ENCODE peak calls at places on chromosomes 16 and 17, in five cellular contexts. One of them, this sample, is unnamed. For H3K4me1, the result is how much of the 10 kb centered on the place peaks cover.

GRCh38 chr16:57226701-57227621 is 18.1 kb upstream of the ARL2BP start:
- DNase-seq in thyroid gland: no peak
- DNase-seq in mucosa of descending colon: no peak
- DNase-seq in DND-41: no peak
- DNase-seq in esophagus squamous epithelium: no peak
- DNase-seq in this sample: no peak

GRCh38 chr17:19753661-19754463 is 5.8 kb upstream of the ALDH3A1 start:
- DNase-seq in esophagus squamous epithelium: no peak
- DNase-seq in DND-41: no peak
- DNase-seq in mucosa of descending colon: peak
- DNase-seq in thyroid gland: peak
- DNase-seq in this sample: no peak

GRCh38 chr17:2903193-2903974 is 107.1 kb downstream of the RAP1GAP2 start:
- DNase-seq in DND-41: no peak
- DNase-seq in mucosa of descending colon: no peak
- DNase-seq in esophagus squamous epithelium: no peak
- DNase-seq in thyroid gland: peak
- DNase-seq in this sample: no peak

GRCh38 chr16:72286936-72287620 is 115.1 kb upstream of the PMFBP1 start:
- DNase-seq in mucosa of descending colon: no peak
- DNase-seq in esophagus squamous epithelium: no peak
- DNase-seq in thyroid gland: no peak
- DNase-seq in DND-41: no peak
- DNase-seq in this sample: no peak

GRCh38 chr16:29840240-29840639 is 20.0 kb downstream of the MVP start:
- DNase-seq in mucosa of descending colon: no peak
- DNase-seq in thyroid gland: no peak
- DNase-seq in esophagus squamous epithelium: no peak
- DNase-seq in DND-41: no peak
- DNase-seq in this sample: no peak

GRCh38 chr17:51813166-51813783 is 345.2 kb downstream of the CA10 start:
- DNase-seq in thyroid gland: no peak
- DNase-seq in DND-41: no peak
- DNase-seq in esophagus squamous epithelium: no peak
- DNase-seq in mucosa of descending colon: no peak
- DNase-seq in this sample: no peak

GRCh38 chr17:71149607-71150006 is 971.2 kb upstream of the SOX9 start:
- DNase-seq in thyroid gland: no peak
- DNase-seq in esophagus squamous epithelium: no peak
- DNase-seq in mucosa of descending colon: no peak
- DNase-seq in DND-41: no peak
- DNase-seq in this sample: no peak

GRCh38 chr17:59725691-59726090 is 18.2 kb downstream of the VMP1 start:
- DNase-seq in DND-41: no peak
- DNase-seq in esophagus squamous epithelium: no peak
- DNase-seq in mucosa of descending colon: no peak
- DNase-seq in thyroid gland: no peak
- DNase-seq in this sample: no peak

GRCh38 chr16:27174798-27175197 is 28.5 kb upstream of the KDM8 start:
- DNase-seq in thyroid gland: no peak
- DNase-seq in DND-41: peak
- DNase-seq in mucosa of descending colon: no peak
- DNase-seq in esophagus squamous epithelium: no peak
- DNase-seq in this sample: no peak

GRCh38 chr17:67663445-67663844 is 54.3 kb upstream of the NOL11 start:
- DNase-seq in mucosa of descending colon: no peak
- DNase-seq in esophagus squamous epithelium: no peak
- DNase-seq in DND-41: no peak
- DNase-seq in thyroid gland: no peak
- DNase-seq in this sample: no peak

DNA sequence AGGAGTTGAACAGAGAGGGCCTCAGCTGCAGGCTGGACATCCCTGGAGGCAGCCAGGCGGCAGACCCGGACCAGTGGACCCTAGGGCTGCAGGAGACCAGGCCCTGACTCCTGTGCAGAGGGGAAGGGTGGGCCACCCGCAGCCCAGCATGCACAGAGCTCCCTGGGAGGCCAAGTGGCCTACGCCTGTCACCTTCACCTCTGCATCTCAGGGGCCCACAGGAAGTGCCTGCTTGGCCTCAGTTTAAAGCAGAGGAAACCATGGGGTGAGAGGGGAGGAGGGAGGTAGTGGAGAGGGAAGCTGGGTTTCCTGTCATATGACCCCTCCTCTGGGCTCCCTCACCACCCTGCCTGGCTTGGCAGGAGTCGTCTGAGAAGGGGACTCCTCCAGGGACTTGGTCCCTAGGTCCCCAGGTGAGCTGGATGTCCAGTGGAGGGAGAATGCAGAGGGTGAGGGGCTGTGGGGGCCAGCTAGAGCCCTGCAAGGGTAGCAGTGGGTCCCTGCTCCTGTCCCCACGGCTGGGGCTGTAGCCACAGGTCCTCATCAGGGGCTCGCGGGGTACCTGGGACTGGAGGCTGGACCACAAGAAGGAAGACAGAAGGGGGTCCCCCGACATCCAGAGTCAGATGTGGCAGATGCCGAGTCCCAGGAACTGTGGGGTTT is at the start of gene TMC8:
- DNase-seq in esophagus squamous epithelium: no peak
- DNase-seq in DND-41: peak
- DNase-seq in mucosa of descending colon: no peak
- DNase-seq in thyroid gland: no peak
- DNase-seq in this sample: peak
- H3K4me3 ChIP-seq in esophagus squamous epithelium: peak
- H3K4me3 ChIP-seq in DND-41: peak
- H3K4me3 ChIP-seq in mucosa of descending colon: peak
- H3K4me3 ChIP-seq in thyroid gland: peak
- H3K4me3 ChIP-seq in this sample: peak

DNA sequence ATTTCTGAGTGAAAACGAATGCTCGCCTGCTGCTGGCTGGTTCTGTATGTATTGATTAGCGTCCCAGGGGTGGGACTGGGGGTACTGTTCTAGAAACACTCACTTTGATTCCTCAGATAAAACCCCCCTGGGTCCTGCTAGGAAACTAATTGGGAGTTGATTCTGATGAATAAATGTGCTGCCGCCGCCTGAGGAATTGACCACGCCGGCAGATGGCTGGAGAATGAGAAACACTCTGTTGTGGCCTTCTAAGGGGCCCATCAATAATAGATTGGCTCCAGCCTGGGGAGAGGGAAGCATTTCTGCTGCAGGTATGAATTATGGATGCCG is 132.4 kb upstream of the HS3ST2 start:
- DNase-seq in DND-41: no peak
- DNase-seq in thyroid gland: no peak
- DNase-seq in esophagus squamous epithelium: no peak
- DNase-seq in mucosa of descending colon: no peak
- DNase-seq in this sample: no peak
- H3K4me1 ChIP-seq in DND-41: under half
- H3K4me1 ChIP-seq in thyroid gland: under half
- H3K4me1 ChIP-seq in esophagus squamous epithelium: under half
- H3K4me1 ChIP-seq in mucosa of descending colon: under half
- H3K4me1 ChIP-seq in this sample: under half

GRCh38 chr17:69485126-69485724 is 70.7 kb downstream of the MAP2K6 start:
- DNase-seq in mucosa of descending colon: no peak
- DNase-seq in esophagus squamous epithelium: no peak
- DNase-seq in thyroid gland: no peak
- DNase-seq in DND-41: no peak
- DNase-seq in this sample: no peak
- H3K4me3 ChIP-seq in mucosa of descending colon: no peak
- H3K4me3 ChIP-seq in esophagus squamous epithelium: no peak
- H3K4me3 ChIP-seq in thyroid gland: no peak
- H3K4me3 ChIP-seq in DND-41: no peak
- H3K4me3 ChIP-seq in this sample: no peak

DNA sequence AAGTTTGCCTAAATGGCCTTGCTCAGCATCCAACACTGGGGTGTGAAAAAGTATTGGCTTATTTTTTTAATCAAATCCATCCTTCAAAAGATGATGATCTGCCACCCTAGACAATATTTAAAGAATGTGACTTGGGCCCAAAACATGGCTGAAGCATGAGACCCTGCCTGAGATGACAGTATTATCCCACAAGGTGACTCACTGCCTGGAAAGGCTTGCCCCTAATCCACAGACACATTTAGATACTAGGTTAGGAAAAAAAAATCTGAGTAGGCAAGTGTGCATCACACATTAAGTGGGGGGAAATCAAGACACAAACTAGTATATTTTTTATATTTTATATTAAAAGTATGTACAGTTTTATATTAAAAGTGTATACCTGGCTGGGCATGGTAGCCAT is 38.4 kb downstream of the TOM1L2 start:
- DNase-seq in mucosa of descending colon: no peak
- DNase-seq in DND-41: no peak
- DNase-seq in thyroid gland: no peak
- DNase-seq in esophagus squamous epithelium: no peak
- DNase-seq in this sample: no peak
- H3K4me1 ChIP-seq in mucosa of descending colon: under half
- H3K4me1 ChIP-seq in DND-41: under half
- H3K4me1 ChIP-seq in thyroid gland: half or more
- H3K4me1 ChIP-seq in esophagus squamous epithelium: half or more
- H3K4me1 ChIP-seq in this sample: under half

GRCh38 chr16:75266738-75267630 is 15.6 kb upstream of the BCAR1 start:
- DNase-seq in thyroid gland: peak
- DNase-seq in DND-41: no peak
- DNase-seq in mucosa of descending colon: no peak
- DNase-seq in esophagus squamous epithelium: no peak
- DNase-seq in this sample: no peak
- H3K4me3 ChIP-seq in thyroid gland: no peak
- H3K4me3 ChIP-seq in DND-41: no peak
- H3K4me3 ChIP-seq in mucosa of descending colon: no peak
- H3K4me3 ChIP-seq in esophagus squamous epithelium: no peak
- H3K4me3 ChIP-seq in this sample: no peak

GRCh38 chr16:68267612-68268405 is 3.5 kb downstream of the SLC7A6 start:
- DNase-seq in mucosa of descending colon: peak
- DNase-seq in esophagus squamous epithelium: no peak
- DNase-seq in DND-41: no peak
- DNase-seq in thyroid gland: peak
- DNase-seq in this sample: no peak
- H3K4me1 ChIP-seq in mucosa of descending colon: under half
- H3K4me1 ChIP-seq in esophagus squamous epithelium: half or more
- H3K4me1 ChIP-seq in DND-41: half or more
- H3K4me1 ChIP-seq in thyroid gland: half or more
- H3K4me1 ChIP-seq in this sample: half or more

DNA sequence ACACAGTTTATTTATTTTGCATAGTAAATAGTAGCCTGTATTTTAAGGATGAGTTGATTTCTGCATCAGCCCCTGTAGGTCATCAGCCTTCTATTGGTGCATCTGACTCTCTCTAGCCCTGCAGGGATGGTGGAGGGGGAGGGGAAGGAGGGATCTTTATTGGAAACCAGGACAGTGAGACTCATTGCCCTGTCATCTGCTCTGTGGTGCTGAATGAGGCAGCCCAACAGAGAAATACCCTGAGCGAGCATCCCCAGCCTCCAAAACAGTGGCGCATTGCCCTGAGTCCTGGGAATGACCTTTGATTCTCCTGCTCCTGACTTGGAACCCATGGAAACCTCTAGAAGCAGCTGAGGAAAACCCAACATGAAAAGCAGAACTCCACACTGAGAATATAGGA is 45.5 kb upstream of the STH start:
- DNase-seq in esophagus squamous epithelium: no peak
- DNase-seq in mucosa of descending colon: no peak
- DNase-seq in thyroid gland: no peak
- DNase-seq in DND-41: no peak
- DNase-seq in this sample: no peak
- H3K4me3 ChIP-seq in esophagus squamous epithelium: no peak
- H3K4me3 ChIP-seq in mucosa of descending colon: no peak
- H3K4me3 ChIP-seq in thyroid gland: no peak
- H3K4me3 ChIP-seq in DND-41: no peak
- H3K4me3 ChIP-seq in this sample: no peak

DNA sequence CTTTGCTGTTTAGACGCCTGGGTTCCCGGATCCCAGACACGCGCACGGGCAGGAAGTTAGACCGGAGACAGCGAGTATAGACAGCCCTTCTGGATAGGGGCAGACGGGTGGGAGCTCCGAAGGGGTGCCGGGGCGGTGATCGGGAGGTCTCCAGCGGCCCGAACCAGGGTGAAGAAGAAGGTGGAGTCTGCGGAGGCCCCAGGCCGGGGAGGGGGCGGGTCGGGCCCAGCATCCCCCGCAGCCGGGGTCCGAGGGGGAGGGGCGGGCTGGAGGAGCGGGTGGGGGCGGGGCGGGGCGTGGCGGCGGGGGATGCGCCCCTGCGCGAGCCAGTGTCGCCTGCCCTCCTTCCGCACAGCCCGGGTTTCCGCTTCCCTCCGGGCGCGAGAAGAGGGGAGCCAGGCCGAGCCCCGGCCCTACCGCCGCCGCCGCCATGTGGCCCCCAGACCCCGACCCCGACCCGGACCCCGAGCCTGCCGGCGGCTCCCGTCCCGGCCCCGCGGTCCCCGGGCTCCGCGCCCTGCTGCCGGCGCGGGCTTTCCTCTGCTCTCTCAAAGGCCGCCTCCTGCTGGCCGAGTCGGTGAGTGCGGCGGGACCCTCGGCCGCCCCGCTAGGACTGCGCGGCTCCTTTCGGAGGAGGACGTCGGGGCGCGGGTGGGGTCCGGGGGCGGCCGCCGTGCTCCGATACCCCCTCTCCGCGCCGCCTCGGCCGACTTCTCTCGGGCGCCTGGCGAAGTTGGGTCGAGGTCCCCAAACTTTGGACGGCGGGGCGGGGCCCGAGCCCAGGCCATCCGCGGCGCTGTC is at the start of gene CMTM3:
- DNase-seq in DND-41: peak
- DNase-seq in mucosa of descending colon: peak
- DNase-seq in thyroid gland: peak
- DNase-seq in esophagus squamous epithelium: no peak
- DNase-seq in this sample: peak
- H3K4me1 ChIP-seq in DND-41: under half
- H3K4me1 ChIP-seq in mucosa of descending colon: under half
- H3K4me1 ChIP-seq in thyroid gland: under half
- H3K4me1 ChIP-seq in esophagus squamous epithelium: half or more
- H3K4me1 ChIP-seq in this sample: under half

DNA sequence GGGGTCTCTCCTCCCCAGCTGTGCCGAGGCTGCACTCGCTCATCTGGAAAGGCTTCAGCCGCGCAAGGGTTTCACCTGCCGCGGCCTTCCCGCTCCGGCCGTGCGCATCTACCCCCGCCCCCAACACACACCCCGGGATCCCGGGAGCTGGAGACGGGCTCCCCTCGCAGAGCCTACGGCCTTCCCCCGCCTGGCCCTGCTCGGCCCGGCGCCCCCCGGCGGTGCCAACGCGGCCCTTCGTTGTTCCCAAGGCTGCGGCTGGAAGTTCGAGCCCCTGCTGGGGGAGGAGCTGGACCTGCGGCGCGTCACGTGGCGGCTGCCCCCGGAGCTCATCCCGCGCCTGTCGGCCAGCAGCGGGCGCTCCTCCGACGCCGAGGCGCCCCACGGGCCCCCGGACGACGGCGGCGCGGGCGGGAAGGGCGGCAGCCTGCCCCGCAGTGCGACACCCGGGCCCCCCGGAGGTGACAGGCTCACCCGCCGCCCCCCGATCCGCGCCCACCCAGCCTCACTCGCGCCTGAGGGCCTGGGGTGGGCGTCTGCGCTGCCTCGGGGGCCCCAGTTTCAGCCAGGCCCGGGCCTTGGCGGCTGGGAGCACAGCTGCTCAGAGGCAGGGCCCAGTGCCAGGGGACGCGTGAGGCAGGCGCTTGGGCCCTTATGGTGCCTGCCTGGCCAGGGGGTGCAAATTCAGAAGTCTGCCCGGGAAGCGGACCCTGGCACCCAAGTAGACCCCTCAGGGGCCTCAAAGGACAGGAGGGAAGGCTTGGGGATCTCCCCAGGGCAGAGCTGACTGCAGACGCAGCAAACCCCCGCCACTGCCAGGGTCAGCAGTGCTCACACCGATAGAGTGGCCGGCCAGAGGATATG is 11.2 kb downstream of the GALK1 start:
- DNase-seq in DND-41: peak
- DNase-seq in thyroid gland: peak
- DNase-seq in mucosa of descending colon: peak
- DNase-seq in esophagus squamous epithelium: no peak
- DNase-seq in this sample: peak
- H3K4me3 ChIP-seq in DND-41: peak
- H3K4me3 ChIP-seq in thyroid gland: peak
- H3K4me3 ChIP-seq in mucosa of descending colon: no peak
- H3K4me3 ChIP-seq in esophagus squamous epithelium: peak
- H3K4me3 ChIP-seq in this sample: peak

This sample was measured in CD8-positive, alpha-beta memory T cell.